ENCODE peak calls at places on chromosomes 5 and 9, in nine cellular contexts. U, M, O, W, B, V, A, F and J are unnamed samples.

GRCh38 chr5:137582218-137582617 is 83.1 kb upstream of the SPOCK1 start:
- DNase-seq in U (no peak), M (no peak), O (no peak), W (no peak), B (no peak), V (no peak), A (no peak), F (no peak), J (no peak)

GRCh38 chr5:150540615-150541396 is 32.9 kb downstream of the NDST1 start:
- DNase-seq in U (no peak), M (peak), O (no peak), W (peak), B (no peak), V (no peak), A (no peak), F (no peak), J (no peak)

GRCh38 chr5:143968071-143968878 is 156.3 kb downstream of the HMHB1 start:
- DNase-seq in U (no peak), M (peak), O (no peak), W (peak), B (peak), V (peak), A (peak), F (no peak), J (no peak)

GRCh38 chr9:117414220-117414905 is 494 bp downstream of the ASTN2 start:
- DNase-seq in U (peak), M (no peak), O (peak), W (no peak), B (peak), V (peak), A (peak), F (no peak), J (peak)

GRCh38 chr9:107226431-107226830 is 56.6 kb upstream of the RAD23B start:
- DNase-seq in U (no peak), M (no peak), O (no peak), W (no peak), B (no peak), V (no peak), A (no peak), F (no peak), J (no peak)

GRCh38 chr9:112348257-112348992 is 15.0 kb upstream of the PTBP3 start:
- DNase-seq in U (peak), M (peak), O (peak), W (no peak), B (peak), V (no peak), A (peak), F (peak), J (peak)

GRCh38 chr9:131739192-131739961 is 499 bp downstream of the RAPGEF1 start:
- DNase-seq in U (peak), M (no peak), O (peak), W (no peak), B (peak), V (peak), A (peak), F (peak), J (peak)

GRCh38 chr5:148383564-148384388 is at the start of gene FBXO38:
- DNase-seq in U (peak), M (peak), O (peak), W (peak), B (peak), V (peak), A (peak), F (peak), J (peak)

GRCh38 chr5:147169399-147169798 is 65.4 kb upstream of the STK32A start:
- DNase-seq in U (no peak), M (no peak), O (no peak), W (no peak), B (no peak), V (no peak), A (no peak), F (no peak), J (no peak)

GRCh38 chr5:11719888-11720481 is 184.3 kb downstream of the CTNND2 start:
- DNase-seq in U (peak), M (no peak), O (no peak), W (no peak), B (peak), V (peak), A (no peak), F (no peak), J (peak)

GRCh38 chr9:93028448-93029006 is 30.0 kb upstream of the SUSD3 start:
- DNase-seq in U (no peak), M (no peak), O (no peak), W (no peak), B (no peak), V (peak), A (peak), F (no peak), J (no peak)

GRCh38 chr5:138336952-138337684 is 948 bp upstream of the FAM53C start:
- DNase-seq in U (no peak), M (no peak), O (peak), W (peak), B (no peak), V (no peak), A (no peak), F (no peak), J (peak)

GRCh38 chr5:178381921-178382688 is 149.5 kb upstream of the PHYKPL start:
- DNase-seq in U (no peak), M (no peak), O (no peak), W (no peak), B (no peak), V (no peak), A (no peak), F (no peak), J (no peak)

GRCh38 chr5:43233946-43234345 is 41.9 kb downstream of the NIM1K start:
- DNase-seq in U (no peak), M (no peak), O (no peak), W (no peak), B (no peak), V (peak), A (peak), F (no peak), J (no peak)

GRCh38 chr9:130129425-130130061 is 42.7 kb upstream of the NCS1 start:
- DNase-seq in U (no peak), M (no peak), O (no peak), W (peak), B (no peak), V (peak), A (no peak), F (peak), J (no peak)

GRCh38 chr5:97888439-97888838 is 705.4 kb upstream of the RIOK2 start:
- DNase-seq in U (no peak), M (no peak), O (no peak), W (no peak), B (no peak), V (peak), A (peak), F (no peak), J (no peak)

GRCh38 chr5:138504799-138505198 is 38.2 kb downstream of the ETF1 start:
- DNase-seq in U (no peak), M (no peak), O (no peak), W (no peak), B (no peak), V (no peak), A (no peak), F (no peak), J (no peak)

GRCh38 chr5:3004361-3005080 is 253.0 kb upstream of the IRX2 start:
- DNase-seq in U (no peak), M (no peak), O (no peak), W (no peak), B (no peak), V (no peak), A (no peak), F (no peak), J (no peak)

GRCh38 chr9:19527663-19528062 is 118.9 kb downstream of the ACER2 start:
- DNase-seq in U (no peak), M (no peak), O (no peak), W (no peak), B (peak), V (no peak), A (no peak), F (no peak), J (no peak)

GRCh38 chr5:143752165-143752564 is 59.8 kb upstream of the HMHB1 start:
- DNase-seq in U (no peak), M (no peak), O (peak), W (no peak), B (no peak), V (no peak), A (no peak), F (no peak), J (no peak)

GRCh38 chr5:124920909-124921666 is 174.6 kb upstream of the ZNF608 start:
- DNase-seq in U (no peak), M (no peak), O (no peak), W (no peak), B (no peak), V (peak), A (peak), F (no peak), J (no peak)

GRCh38 chr5:14528926-14529325 is 52.7 kb upstream of the OTULINL start:
- DNase-seq in U (no peak), M (no peak), O (no peak), W (no peak), B (no peak), V (no peak), A (no peak), F (no peak), J (no peak)

GRCh38 chr5:139898981-139899380 is 103.4 kb downstream of the PSD2 start:
- DNase-seq in U (no peak), M (no peak), O (no peak), W (no peak), B (no peak), V (no peak), A (no peak), F (no peak), J (no peak)

GRCh38 chr5:55919625-55920024 is 68.5 kb downstream of the IL31RA start:
- DNase-seq in U (no peak), M (no peak), O (no peak), W (no peak), B (no peak), V (peak), A (peak), F (no peak), J (no peak)

GRCh38 chr5:78806544-78806943 is 158.0 kb upstream of the LHFPL2 start:
- DNase-seq in U (no peak), M (peak), O (no peak), W (peak), B (no peak), V (no peak), A (no peak), F (no peak), J (no peak)

GRCh38 chr9:38214441-38214840 is 145.4 kb upstream of the SHB start:
- DNase-seq in U (no peak), M (no peak), O (no peak), W (no peak), B (no peak), V (no peak), A (no peak), F (no peak), J (no peak)

GRCh38 chr9:1049641-1050040 is 516 bp upstream of the DMRT2 start:
- DNase-seq in U (no peak), M (no peak), O (peak), W (no peak), B (no peak), V (no peak), A (no peak), F (no peak), J (no peak)

GRCh38 chr5:104347119-104347708 is 784.6 kb upstream of the NUDT12 start:
- DNase-seq in U (no peak), M (no peak), O (no peak), W (no peak), B (peak), V (peak), A (no peak), F (no peak), J (no peak)

GRCh38 chr5:2727620-2728019 is 23.9 kb downstream of the IRX2 start:
- DNase-seq in U (no peak), M (no peak), O (no peak), W (no peak), B (no peak), V (no peak), A (no peak), F (no peak), J (no peak)

GRCh38 chr5:31701642-31702041 is 62.7 kb downstream of the PDZD2 start:
- DNase-seq in U (no peak), M (no peak), O (no peak), W (no peak), B (no peak), V (no peak), A (no peak), F (no peak), J (no peak)

GRCh38 chr5:160048131-160048530 is 39.2 kb downstream of the TTC1 start:
- DNase-seq in U (no peak), M (no peak), O (no peak), W (no peak), B (no peak), V (no peak), A (no peak), F (no peak), J (no peak)

GRCh38 chr9:23779220-23779619 is 46.8 kb downstream of the ELAVL2 start:
- DNase-seq in U (no peak), M (no peak), O (no peak), W (no peak), B (peak), V (no peak), A (no peak), F (no peak), J (no peak)

GRCh38 chr9:14313378-14313940 is 482 bp downstream of the NFIB start:
- DNase-seq in U (peak), M (no peak), O (peak), W (no peak), B (peak), V (no peak), A (peak), F (peak), J (no peak)

GRCh38 chr9:87494970-87495471 is 2.6 kb upstream of the DAPK1 start:
- DNase-seq in U (no peak), M (no peak), O (no peak), W (no peak), B (peak), V (peak), A (no peak), F (no peak), J (no peak)

GRCh38 chr5:117332341-117332740 is 757.7 kb upstream of the SEMA6A start:
- DNase-seq in U (no peak), M (no peak), O (no peak), W (no peak), B (no peak), V (no peak), A (no peak), F (no peak), J (no peak)

GRCh38 chr5:138936225-138936967 is 61.3 kb upstream of the LRRTM2 start:
- DNase-seq in U (no peak), M (no peak), O (peak), W (no peak), B (no peak), V (no peak), A (no peak), F (no peak), J (no peak)

GRCh38 chr9:33517373-33517772 is 6.7 kb upstream of the ANKRD18B start:
- DNase-seq in U (no peak), M (peak), O (no peak), W (no peak), B (peak), V (peak), A (peak), F (no peak), J (no peak)

GRCh38 chr5:81301221-81302015 is at the start of gene ZCCHC9:
- DNase-seq in U (peak), M (peak), O (peak), W (peak), B (peak), V (peak), A (peak), F (peak), J (peak)
- TF ChIP-seq CTCF in U (peak), M (peak), O (no peak), W (peak), B (peak), V (peak), A (no peak), F (peak), J (peak)

DNA sequence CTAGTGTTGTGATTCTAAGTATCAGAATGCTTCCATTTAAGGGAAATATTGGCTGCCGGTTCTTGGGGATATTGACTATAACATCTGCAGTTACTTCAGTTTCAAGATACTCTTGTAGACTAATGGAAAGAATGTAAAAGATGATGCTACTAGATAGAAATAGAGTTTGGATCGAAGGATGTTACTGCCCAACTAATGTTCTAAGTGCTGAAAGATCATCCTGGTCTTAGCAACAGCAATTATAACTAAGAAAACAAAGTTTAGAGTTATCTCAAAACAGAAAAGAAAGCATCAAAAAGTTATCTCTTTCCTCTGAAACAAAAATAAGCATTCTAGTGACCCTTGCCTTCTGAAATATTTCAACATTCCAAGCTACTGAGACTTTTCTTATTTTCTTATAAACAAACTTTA is 49.9 kb downstream of the ITGA1 start:
- DNase-seq in U (no peak), M (peak), O (no peak), W (no peak), B (no peak), V (no peak), A (no peak), F (no peak), J (no peak)
- TF ChIP-seq CTCF in U (no peak), M (no peak), O (no peak), W (no peak), B (no peak), V (no peak), A (no peak), F (no peak), J (no peak)

DNA sequence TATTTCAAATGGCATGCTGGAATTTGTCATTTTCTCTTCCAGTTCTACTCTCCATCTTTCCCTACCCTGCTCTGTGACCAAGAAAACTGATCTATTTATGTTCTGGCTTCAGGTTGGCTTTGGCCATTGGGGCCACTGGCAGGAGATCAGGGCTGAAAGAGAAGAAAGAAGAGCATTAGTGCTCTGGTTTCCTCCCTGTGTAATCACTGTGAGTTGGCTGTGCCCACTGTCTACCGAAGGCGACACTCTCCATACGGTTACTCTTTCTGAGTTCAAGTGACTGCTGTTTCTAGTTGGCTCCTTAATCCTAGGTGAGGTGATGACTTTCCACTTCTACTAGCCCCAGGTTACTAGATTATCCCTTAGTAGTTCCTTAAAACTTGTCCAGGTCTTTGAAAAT is 372.6 kb downstream of the PRELID2 start:
- DNase-seq in U (no peak), M (no peak), O (no peak), W (no peak), B (no peak), V (no peak), A (no peak), F (no peak), J (no peak)
- TF ChIP-seq CTCF in U (no peak), M (no peak), O (no peak), W (no peak), B (no peak), V (no peak), A (no peak), F (no peak), J (no peak)

DNA sequence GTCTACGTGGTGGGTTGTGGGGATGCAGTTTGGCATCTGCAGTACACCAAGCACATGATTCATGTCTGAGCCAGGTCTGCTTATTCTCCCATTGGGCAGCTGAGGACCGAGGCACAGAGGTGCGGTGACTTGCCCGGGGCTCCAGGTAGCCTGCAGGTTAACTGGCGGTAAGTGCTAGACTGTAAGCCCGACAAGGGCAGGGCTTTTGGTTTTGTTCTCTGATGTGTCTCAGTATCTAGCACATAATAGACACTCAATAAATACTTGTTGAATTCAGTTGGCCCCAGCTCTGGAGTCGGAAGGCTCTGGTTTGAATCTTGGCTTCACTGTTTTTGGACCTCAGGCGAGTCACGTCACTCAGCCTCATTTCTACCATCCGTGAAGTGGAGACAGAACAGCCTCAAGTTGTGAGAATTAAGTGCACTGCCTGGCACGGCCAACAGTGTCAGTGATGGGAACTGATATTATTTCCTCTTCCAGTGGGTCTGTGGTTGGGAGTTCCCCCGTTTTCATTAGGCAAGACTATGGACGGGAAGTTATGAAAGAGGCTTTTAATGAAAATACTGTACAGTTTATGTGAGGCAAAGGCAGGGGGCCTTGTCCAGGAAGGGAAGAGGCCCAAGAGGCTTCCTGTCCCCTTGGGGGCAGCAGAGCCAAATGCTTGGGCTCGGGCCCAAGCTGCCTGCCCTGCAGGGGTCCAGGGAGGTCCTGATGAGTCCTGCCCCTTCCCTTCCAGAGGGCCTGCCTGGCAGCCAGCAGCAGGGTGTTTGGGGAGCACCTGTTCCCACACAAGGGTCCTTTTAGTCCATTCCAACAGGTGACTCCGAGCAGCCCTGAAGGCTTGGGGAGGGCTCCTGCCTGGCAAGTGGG is 3.3 kb downstream of the PRELID1 start:
- DNase-seq in U (no peak), M (no peak), O (peak), W (no peak), B (no peak), V (peak), A (no peak), F (no peak), J (no peak)
- TF ChIP-seq CTCF in U (no peak), M (peak), O (peak), W (no peak), B (peak), V (no peak), A (no peak), F (no peak), J (no peak)